ENCODE peak calls at places on chromosomes 4 and X, in six cellular contexts. V is HL-60, A is stromal cell of bone marrow, W is ELF-1, X is sigmoid colon, D is stomach. P is an unnamed sample.

GRCh38 chr4:182862921-182863320 is 54.3 kb downstream of the DCTD start:
- DNase-seq in V (no peak), A (no peak), W (no peak), X (no peak), D (peak; percentile 95), P (no peak)

GRCh38 chrX:49710744-49711319 is 15.0 kb upstream of the PAGE1 start:
- DNase-seq in V (no peak), A (no peak), W (peak; percentile 62), X (no peak), D (no peak), P (peak; percentile 47)

GRCh38 chrX:118935352-118935751 is 39.1 kb upstream of the LONRF3 start:
- DNase-seq in V (no peak), A (no peak), W (no peak), X (no peak), D (no peak), P (no peak)

GRCh38 chr4:17437396-17437795 is 74.5 kb downstream of the QDPR start:
- DNase-seq in V (no peak), A (no peak), W (no peak), X (no peak), D (no peak), P (no peak)

GRCh38 chr4:73172166-73172565 is 86.4 kb downstream of the ANKRD17 start:
- DNase-seq in V (no peak), A (no peak), W (no peak), X (no peak), D (no peak), P (no peak)

GRCh38 chr4:3107271-3108185 is 33.0 kb downstream of the HTT start:
- DNase-seq in V (no peak), A (peak; percentile 62), W (no peak), X (peak; percentile 83), D (no peak), P (peak; percentile 29)

GRCh38 chr4:80685219-80685618 is 345.3 kb upstream of the BMP3 start:
- DNase-seq in V (no peak), A (no peak), W (no peak), X (no peak), D (no peak), P (no peak)

GRCh38 chr4:17324431-17324830 is 187.5 kb downstream of the QDPR start:
- DNase-seq in V (peak; percentile 18), A (peak; percentile 50), W (peak; percentile 66), X (no peak), D (no peak), P (peak; percentile 64)

GRCh38 chr4:73885570-73886230 is 16.5 kb downstream of the CXCL1 start:
- DNase-seq in V (no peak), A (no peak), W (no peak), X (no peak), D (no peak), P (no peak)

GRCh38 chr4:145709336-145709735 is 29.4 kb downstream of the C4orf51 start:
- DNase-seq in V (no peak), A (no peak), W (no peak), X (no peak), D (no peak), P (no peak)

GRCh38 chrX:97039363-97040029 is 155.8 kb downstream of the RPA4 start:
- DNase-seq in V (no peak), A (no peak), W (no peak), X (peak; percentile 57), D (peak; percentile 27), P (no peak)

GRCh38 chr4:18798123-18798522 is 776.6 kb upstream of the LCORL start:
- DNase-seq in V (no peak), A (no peak), W (no peak), X (no peak), D (no peak), P (no peak)

GRCh38 chrX:50183891-50184290 is 16.9 kb downstream of the AKAP4 start:
- DNase-seq in V (no peak), A (no peak), W (no peak), X (no peak), D (no peak), P (peak; percentile 66)

GRCh38 chr4:189613202-189613601 is 327.5 kb upstream of the FRG1 start:
- DNase-seq in V (no peak), A (no peak), W (no peak), X (no peak), D (no peak), P (peak; percentile 10)

GRCh38 chr4:166972071-166972470 is 262.2 kb downstream of the SPOCK3 start:
- DNase-seq in V (no peak), A (no peak), W (no peak), X (no peak), D (no peak), P (no peak)

GRCh38 chr4:103918214-103918613 is 198.4 kb upstream of the TACR3 start:
- DNase-seq in V (no peak), A (no peak), W (no peak), X (no peak), D (no peak), P (no peak)

GRCh38 chr4:76830612-76831474 is 67.1 kb downstream of the SOWAHB start:
- DNase-seq in V (no peak), A (peak; percentile 79), W (peak; percentile 49), X (no peak), D (peak; percentile 61), P (peak; percentile 70)

GRCh38 chrX:50941638-50942037 is 31.1 kb downstream of the BMP15 start:
- DNase-seq in V (no peak), A (no peak), W (no peak), X (no peak), D (no peak), P (peak; percentile 19)

GRCh38 chr4:83083925-83084475 is 30.5 kb downstream of the PLAC8 start:
- DNase-seq in V (peak; percentile 36), A (no peak), W (peak; percentile 26), X (no peak), D (no peak), P (peak; percentile 11)

GRCh38 chrX:119249836-119250340 is 13.8 kb downstream of the PGRMC1 start:
- DNase-seq in V (no peak), A (no peak), W (no peak), X (no peak), D (no peak), P (no peak)

GRCh38 chr4:39452153-39452859 is 6.4 kb downstream of the RPL9 start:
- DNase-seq in V (no peak), A (no peak), W (no peak), X (no peak), D (no peak), P (no peak)

GRCh38 chrX:9966775-9967408 is at the start of gene CLDN34:
- DNase-seq in V (no peak), A (no peak), W (no peak), X (no peak), D (no peak), P (no peak)

GRCh38 chr4:990746-991367 is 2.3 kb downstream of the SLC26A1 start:
- DNase-seq in V (no peak), A (no peak), W (no peak), X (no peak), D (no peak), P (no peak)

GRCh38 chrX:153925739-153926593 is at the start of gene ARHGAP4:
- DNase-seq in V (peak; percentile 48), A (no peak), W (no peak), X (no peak), D (no peak), P (peak; percentile 73)

GRCh38 chr4:92210906-92211305 is 92.9 kb upstream of the GRID2 start:
- DNase-seq in V (no peak), A (no peak), W (no peak), X (no peak), D (no peak), P (no peak)